ENCODE peak calls at places on chromosomes 5 and 9, in six cellular contexts. K is fibroblast of pulmonary artery, D is cardiac muscle cell, H is bronchial epithelial cell, N is fibroblast of the aortic adventitia, B is mesendoderm. M is an unnamed sample.

GRCh38 chr5:99032234-99033013 is 103.6 kb upstream of the CHD1 start:
- DNase-seq in K (peak; percentile 90), D (peak; percentile 90), H (peak; percentile 71), N (peak; percentile 89), B (peak; percentile 69), M (peak; percentile 65)

GRCh38 chr5:141850183-141850768 is 27.9 kb downstream of the PCDH1 start:
- DNase-seq in K (peak; percentile 26), D (peak; percentile 60), H (no peak), N (peak; percentile 21), B (peak; percentile 81), M (no peak)

GRCh38 chr9:131656356-131657030 is 83.4 kb downstream of the RAPGEF1 start:
- DNase-seq in K (no peak), D (no peak), H (peak; percentile 96), N (no peak), B (no peak), M (no peak)

GRCh38 chr9:26131891-26132290 is 453.6 kb upstream of the TUSC1 start:
- DNase-seq in K (peak; percentile 58), D (peak; percentile 43), H (no peak), N (peak; percentile 17), B (no peak), M (no peak)

GRCh38 chr9:130962418-130963316 is 23.6 kb upstream of the FIBCD1 start:
- DNase-seq in K (peak; percentile 93), D (peak; percentile 94), H (peak; percentile 92), N (peak; percentile 92), B (peak; percentile 40), M (peak; percentile 91)

GRCh38 chr5:59035681-59036080 is 452.8 kb downstream of the RAB3C start:
- DNase-seq in K (no peak), D (no peak), H (no peak), N (peak; percentile 11), B (no peak), M (no peak)

GRCh38 chr9:12538842-12539584 is 154.2 kb upstream of the TYRP1 start:
- DNase-seq in K (no peak), D (peak; percentile 20), H (no peak), N (no peak), B (no peak), M (no peak)

GRCh38 chr9:93326654-93327053 is 124.8 kb upstream of the FAM120A start:
- DNase-seq in K (no peak), D (no peak), H (no peak), N (no peak), B (no peak), M (no peak)

GRCh38 chr9:132197856-132198550 is 36.1 kb downstream of the NTNG2 start:
- DNase-seq in K (no peak), D (no peak), H (no peak), N (no peak), B (no peak), M (no peak)

GRCh38 chr5:172722309-172722815 is 48.6 kb downstream of the DUSP1 start:
- DNase-seq in K (no peak), D (no peak), H (no peak), N (no peak), B (peak; percentile 88), M (no peak)

GRCh38 chr9:87515086-87515485 is 17.4 kb downstream of the DAPK1 start:
- DNase-seq in K (peak; percentile 44), D (peak; percentile 53), H (no peak), N (peak; percentile 64), B (no peak), M (no peak)

GRCh38 chr9:136744747-136745146 is 2.0 kb upstream of the LCN10 start:
- DNase-seq in K (no peak), D (no peak), H (no peak), N (no peak), B (no peak), M (no peak)

GRCh38 chr9:136747161-136748060 is 914 bp downstream of the LCN6 start:
- DNase-seq in K (no peak), D (no peak), H (no peak), N (no peak), B (no peak), M (no peak)

GRCh38 chr9:136746621-136747020 is 1.7 kb downstream of the LCN6 start:
- DNase-seq in K (no peak), D (no peak), H (no peak), N (no peak), B (no peak), M (no peak)

GRCh38 chr9:136743639-136744211 is 985 bp upstream of the LCN10 start:
- DNase-seq in K (no peak), D (no peak), H (no peak), N (no peak), B (no peak), M (no peak)

DNA sequence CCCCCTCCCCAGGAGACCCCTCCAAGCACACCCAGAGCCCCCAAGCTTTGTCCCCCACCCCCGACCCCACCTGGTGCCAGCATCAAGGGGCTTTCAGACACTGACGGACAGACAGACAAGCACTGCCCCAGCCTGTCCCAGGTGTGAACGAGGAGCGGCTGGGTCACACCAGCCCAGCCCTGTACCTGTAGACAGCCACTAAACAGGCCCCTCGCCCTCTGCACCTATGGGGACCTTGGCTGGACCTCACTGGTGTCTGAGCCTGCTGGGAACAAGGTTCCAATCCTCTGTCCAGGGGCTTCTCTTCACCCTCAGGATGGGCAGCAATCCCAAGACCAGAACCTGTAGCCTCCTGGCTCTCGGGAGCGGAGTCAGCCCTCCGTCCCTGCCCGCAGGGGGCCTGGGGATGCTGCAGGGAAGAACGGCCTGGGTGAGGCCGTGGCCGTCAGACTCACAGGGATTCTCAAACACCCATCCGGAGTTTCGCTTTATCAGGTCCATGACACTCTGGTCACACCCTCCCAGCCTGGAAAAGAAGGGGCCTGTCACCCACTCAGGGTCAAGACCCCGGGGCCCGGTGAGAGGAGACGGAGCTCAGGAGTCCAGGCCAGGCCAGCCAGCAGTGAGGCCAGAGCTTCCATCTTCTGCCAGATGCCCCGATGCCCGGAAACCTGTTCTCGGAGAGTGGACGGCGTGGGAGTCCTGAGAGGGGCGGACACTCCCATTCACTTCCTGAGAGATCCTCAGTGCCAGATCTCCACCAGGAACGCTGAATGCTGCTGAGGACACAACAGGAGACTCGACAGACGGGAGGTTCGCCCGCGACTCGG is 2.7 kb downstream of the LCN6 start:
- DNase-seq in K (no peak), D (no peak), H (no peak), N (no peak), B (no peak), M (no peak)
- H3K4me3 ChIP-seq in K (no peak overlapping the region), D (no peak overlapping the region), H (no peak overlapping the region), N (no peak overlapping the region), B (no peak overlapping the region), M (no peak overlapping the region)

GRCh38 chr9:27344776-27345175 is 47.8 kb upstream of the EQTN start:
- DNase-seq in K (no peak), D (no peak), H (no peak), N (no peak), B (no peak), M (no peak)

GRCh38 chr9:27349681-27350080 is 52.7 kb upstream of the EQTN start:
- DNase-seq in K (peak; percentile 11), D (no peak), H (no peak), N (no peak), B (no peak), M (no peak)

GRCh38 chr9:27348785-27349489 is 52.0 kb upstream of the EQTN start:
- DNase-seq in K (no peak), D (no peak), H (no peak), N (no peak), B (peak; percentile 66), M (no peak)

GRCh38 chr9:27350382-27350781 is 53.4 kb upstream of the EQTN start:
- DNase-seq in K (no peak), D (no peak), H (no peak), N (no peak), B (no peak), M (no peak)

DNA sequence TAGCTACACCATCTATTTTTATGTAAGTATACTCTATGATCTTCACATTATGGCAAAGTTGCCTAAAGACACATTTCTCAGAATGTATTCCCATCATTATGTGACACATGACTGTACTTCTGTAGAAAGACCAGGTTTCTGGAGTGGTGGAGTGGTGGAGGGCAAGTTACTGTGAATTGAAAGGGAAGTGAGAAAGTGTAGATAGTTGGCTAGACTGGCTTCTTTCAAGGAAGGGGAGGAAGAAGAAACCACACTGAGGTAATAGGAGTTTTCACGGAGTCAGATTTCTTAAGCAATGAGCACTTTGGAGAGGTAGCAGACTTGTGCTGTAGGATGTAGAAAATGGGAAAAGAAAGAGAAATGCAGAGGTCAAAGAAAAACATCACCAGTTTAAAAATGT is 50.9 kb upstream of the EQTN start:
- DNase-seq in K (no peak), D (no peak), H (no peak), N (no peak), B (no peak), M (no peak)
- H3K4me3 ChIP-seq in K (no peak overlapping the region), D (no peak overlapping the region), H (no peak overlapping the region), N (no peak overlapping the region), B (no peak overlapping the region), M (no peak overlapping the region)

GRCh38 chr5:125075567-125075966 is 329.1 kb upstream of the ZNF608 start:
- DNase-seq in K (no peak), D (no peak), H (no peak), N (no peak), B (no peak), M (no peak)
- H3K4me3 ChIP-seq in K (no peak overlapping the region), D (no peak overlapping the region), H (no peak overlapping the region), N (no peak overlapping the region), B (no peak overlapping the region), M (no peak overlapping the region)

GRCh38 chr9:129235931-129236331 is 57.9 kb upstream of the IER5L start:
- DNase-seq in K (no peak), D (no peak), H (no peak), N (no peak), B (no peak), M (no peak)

GRCh38 chr9:129235041-129235930 is 57.2 kb upstream of the IER5L start:
- DNase-seq in K (no peak), D (no peak), H (no peak), N (no peak), B (no peak), M (no peak)

GRCh38 chr9:129237804-129238203 is 59.7 kb upstream of the IER5L start:
- DNase-seq in K (no peak), D (no peak), H (no peak), N (no peak), B (no peak), M (no peak)

GRCh38 chr9:129237195-129237611 is 59.1 kb upstream of the IER5L start:
- DNase-seq in K (peak; percentile 78), D (peak; percentile 73), H (peak; percentile 62), N (peak; percentile 59), B (peak; percentile 59), M (peak; percentile 21)

GRCh38 chr9:129236441-129237145 is 58.5 kb upstream of the IER5L start:
- DNase-seq in K (no peak), D (no peak), H (no peak), N (no peak), B (no peak), M (no peak)
- H3K4me3 ChIP-seq in K (no peak overlapping the region), D (no peak overlapping the region), H (no peak overlapping the region), N (no peak overlapping the region), B (no peak overlapping the region), M (no peak overlapping the region)

DNA sequence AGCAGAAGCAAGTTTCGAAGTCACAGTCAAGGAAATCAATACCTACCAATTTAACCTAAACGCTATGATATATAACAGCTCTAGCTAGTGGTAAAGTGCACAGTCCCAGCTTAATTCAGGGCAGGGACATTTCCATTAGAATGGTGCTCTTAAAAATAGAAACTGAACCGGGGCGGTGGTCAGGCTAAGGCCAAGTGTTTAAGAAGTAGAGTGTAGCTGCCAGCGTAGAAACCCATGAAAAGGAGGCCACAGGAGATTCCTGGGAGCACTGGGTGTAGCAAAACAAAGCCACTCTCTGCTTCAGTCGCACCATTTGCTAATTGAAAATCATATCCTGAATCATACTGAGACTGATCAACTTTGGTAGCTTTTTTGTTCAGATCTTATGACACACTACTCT is 28.8 kb downstream of the PPIC start:
- DNase-seq in K (no peak), D (no peak), H (no peak), N (no peak), B (no peak), M (no peak)
- H3K4me3 ChIP-seq in K (no peak overlapping the region), D (no peak overlapping the region), H (no peak overlapping the region), N (no peak overlapping the region), B (no peak overlapping the region), M (no peak overlapping the region)